ENCODE peak calls at places on chromosomes 5 and 9, in four cellular contexts. O is H1, S is HepG2, W is K562. X is an unnamed sample.

GRCh38 chr9:121881920-121882500 is 211.1 kb downstream of the TTLL11 start:
- DNase-seq in S (no peak), O (no peak), W (no peak), X (no peak)

GRCh38 chr5:99116526-99116925 is 187.7 kb upstream of the CHD1 start:
- DNase-seq in O (no peak), S (no peak), W (no peak), X (no peak)

GRCh38 chr5:62142351-62142750 is 163.7 kb upstream of the KIF2A start:
- DNase-seq in W (no peak), O (no peak), S (no peak), X (no peak)

GRCh38 chr5:180353226-180353962 is at the start of gene GFPT2:
- DNase-seq in O (peak; percentile 41), W (peak; percentile 78), S (peak; percentile 28), X (peak; percentile 89)

GRCh38 chr5:139272471-139273321 is 20.8 kb upstream of the MATR3 start:
- DNase-seq in O (no peak), W (no peak), S (peak; percentile 73), X (no peak)

GRCh38 chr5:572398-573019 is 39.6 kb upstream of the CEP72 start:
- DNase-seq in S (no peak), O (no peak), W (no peak), X (no peak)

GRCh38 chr9:137224850-137225694 is at the start of gene CYSRT1:
- DNase-seq in W (no peak), S (no peak), O (no peak), X (peak; percentile 57)

GRCh38 chr9:129647635-129648034 is 5.7 kb upstream of the ASB6 start:
- DNase-seq in W (no peak), S (no peak), O (no peak), X (no peak)

GRCh38 chr9:81661339-81661738 is 28.0 kb downstream of the TLE1 start:
- DNase-seq in S (no peak), O (no peak), W (no peak), X (no peak)

GRCh38 chr9:80492221-80492620 is 920.5 kb downstream of the TLE4 start:
- DNase-seq in O (no peak), W (no peak), S (no peak), X (no peak)

GRCh38 chr5:14153932-14154646 is 10.9 kb downstream of the TRIO start:
- DNase-seq in S (no peak), W (no peak), O (no peak), X (peak; percentile 38)

GRCh38 chr9:74610523-74611061 is 113.5 kb downstream of the RORB start:
- DNase-seq in S (no peak), O (no peak), W (no peak), X (no peak)
- TF ChIP-seq JUN in S (no peak), O (no peak), W (no peak), X (no peak)

GRCh38 chr5:132777209-132778069 is at the start of gene SEPTIN8:
- DNase-seq in W (peak; percentile 73), O (no peak), S (no peak), X (peak; percentile 54)
- TF ChIP-seq ATF2 in W (no peak), O (no peak), S (peak; percentile 43), X (no peak)

DNA sequence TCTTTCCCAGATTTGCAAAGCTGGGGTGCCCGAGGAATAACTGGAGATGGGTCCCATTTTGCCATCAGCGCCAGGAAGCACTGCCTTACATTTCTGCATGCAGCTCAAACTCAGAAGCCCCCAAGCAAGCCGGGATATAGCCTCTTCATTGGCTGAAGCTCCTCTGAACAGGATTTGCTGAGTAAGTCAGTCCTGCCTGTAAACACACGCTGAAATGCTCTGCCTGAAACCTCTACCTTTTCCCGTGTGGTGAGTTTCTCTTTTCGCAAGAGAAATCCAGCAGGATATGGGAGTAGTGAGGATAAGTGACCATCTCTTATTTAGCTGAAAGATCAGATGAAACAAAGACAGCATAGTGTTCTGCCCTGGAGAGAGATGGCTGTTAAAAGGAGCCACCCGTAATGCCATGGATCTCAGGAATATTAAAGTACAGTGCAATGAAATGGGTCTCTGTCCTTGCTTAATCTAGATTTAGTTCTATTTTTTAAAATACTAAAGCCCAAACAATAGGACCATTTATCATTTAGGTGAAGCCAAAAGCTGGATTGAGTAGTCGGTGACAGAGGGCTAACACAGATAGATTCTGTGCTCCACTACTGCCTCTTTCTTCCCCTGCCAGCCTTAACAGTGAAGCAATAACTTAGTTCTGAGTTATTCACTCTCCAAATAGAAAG is 177.4 kb upstream of the PPP2R2B start:
- DNase-seq in O (no peak), S (no peak), W (no peak), X (no peak)
- TF ChIP-seq JUN in O (no peak), S (no peak), W (no peak), X (no peak)

DNA sequence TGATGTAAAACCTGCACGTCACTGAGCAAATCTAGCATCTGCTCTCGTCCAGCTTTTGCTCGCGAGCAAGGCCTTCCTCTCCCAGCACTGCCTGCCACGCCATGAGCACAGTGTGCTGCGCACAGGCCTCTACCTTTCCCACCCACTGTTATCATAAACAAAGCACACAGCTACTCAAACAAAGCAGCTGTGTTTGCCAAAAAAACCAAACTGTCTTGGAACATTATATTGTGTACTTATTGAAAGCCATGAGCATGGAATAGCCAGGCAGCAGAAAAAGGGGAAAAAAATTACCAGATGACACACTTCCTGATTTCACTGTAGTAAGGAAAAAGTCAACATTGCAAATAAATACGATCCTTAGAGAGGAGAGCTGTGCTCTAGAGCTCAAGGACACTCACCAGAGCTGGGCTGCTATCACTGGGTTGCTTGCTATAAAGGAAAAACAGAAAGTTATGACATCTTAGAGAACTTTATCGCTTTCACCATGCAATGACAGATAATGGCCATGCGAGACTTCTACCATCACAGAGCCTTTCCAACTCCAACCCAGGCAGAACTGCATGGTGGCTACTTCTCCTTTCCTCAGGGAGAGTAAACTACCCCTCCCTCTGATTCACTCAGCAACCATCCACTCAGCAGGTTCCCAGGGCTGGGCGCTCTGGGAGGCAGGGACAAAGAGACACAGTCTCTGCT is 69.6 kb downstream of the EPB41L4B start:
- DNase-seq in W (peak; percentile 28), S (peak; percentile 97), O (no peak), X (no peak)
- TF ChIP-seq ATF2 in W (no peak), S (peak; percentile 37), O (no peak), X (no peak)

DNA sequence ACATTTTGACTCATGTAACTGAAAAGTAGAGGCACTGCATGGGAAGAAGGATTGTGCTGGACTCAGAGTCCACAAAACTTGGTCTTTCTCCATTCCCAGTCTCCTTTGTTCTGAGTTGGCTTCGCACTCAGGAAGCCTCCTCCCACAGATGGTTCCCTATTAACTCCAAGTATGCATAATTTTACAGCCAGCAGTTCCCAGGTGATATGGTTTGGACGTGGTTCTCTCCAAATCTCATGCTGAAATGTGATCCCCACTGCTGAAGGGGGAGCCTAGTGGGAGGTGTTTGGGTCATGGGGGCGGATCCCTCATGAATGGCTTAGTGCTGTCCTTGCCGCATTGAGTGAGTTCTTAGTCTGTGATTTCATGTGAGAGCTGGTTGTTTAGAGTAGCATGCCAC is 86.6 kb downstream of the FEM1C start:
- DNase-seq in S (no peak), W (peak; percentile 4), O (no peak), X (no peak)
- TF ChIP-seq JUN in S (no peak), W (no peak), O (no peak), X (no peak)

GRCh38 chr9:104090578-104090977 is 3.5 kb upstream of the SMC2 start:
- DNase-seq in O (no peak), W (no peak), S (no peak), X (no peak)

GRCh38 chr9:104092192-104092591 is 1.9 kb upstream of the SMC2 start:
- DNase-seq in S (no peak), O (no peak), W (no peak), X (no peak)

GRCh38 chr9:104091028-104091590 is 3.0 kb upstream of the SMC2 start:
- DNase-seq in S (no peak), W (no peak), O (no peak), X (no peak)

GRCh38 chr9:104093162-104093561 is 947 bp upstream of the SMC2 start:
- DNase-seq in W (peak; percentile 11), S (no peak), O (no peak), X (no peak)

GRCh38 chr9:104091708-104092107 is 2.4 kb upstream of the SMC2 start:
- DNase-seq in W (peak; percentile 17), S (peak; percentile 32), O (no peak), X (no peak)
- TF ChIP-seq ATF2 in W (no peak), S (no peak), O (no peak), X (no peak)

X was measured in WTC11.